ENCODE peak calls at places on chromosome 7, in seven cellular contexts. Y is foreskin fibroblast, U is GM13977, E is hepatocyte, I is cardiac fibroblast, D is prostate gland, G is AG09309. C is an unnamed sample.
A peak's percentile ranks its signal among the peaks of the same experiment; 100 is the strongest.

GRCh38 chr7:90625562-90625961 is 29.4 kb downstream of the CDK14 start:
- DNase-seq in E (peak; percentile 78), G (no peak), Y (peak; percentile 10), I (peak; percentile 71), U (no peak), D (no peak), C (no peak)

GRCh38 chr7:28125381-28126046 is 55.1 kb downstream of the JAZF1 start:
- DNase-seq in U (no peak), E (no peak), I (peak; percentile 40), Y (no peak), D (no peak), G (no peak), C (no peak)

GRCh38 chr7:109772161-109772560 is 1202.5 kb downstream of the DNAJB9 start:
- DNase-seq in Y (no peak), D (no peak), U (no peak), I (no peak), E (no peak), G (no peak), C (no peak)

GRCh38 chr7:75054744-75055527 is 18.7 kb downstream of the RCC1L start:
- DNase-seq in I (peak; percentile 83), G (peak; percentile 65), Y (peak; percentile 87), E (no peak), U (no peak), D (no peak), C (no peak)

GRCh38 chr7:81926154-81926553 is 156.3 kb upstream of the HGF start:
- DNase-seq in E (no peak), I (peak; percentile 39), U (no peak), G (no peak), D (no peak), Y (peak; percentile 26), C (no peak)

GRCh38 chr7:138919256-138919655 is 61.9 kb downstream of the KIAA1549 start:
- DNase-seq in E (no peak), I (no peak), G (no peak), Y (peak; percentile 33), U (no peak), D (no peak), C (no peak)

GRCh38 chr7:7761340-7761973 is 43.0 kb upstream of the RPA3 start:
- DNase-seq in U (peak; percentile 23), D (no peak), Y (peak; percentile 20), G (no peak), I (peak; percentile 86), E (peak; percentile 49), C (peak; percentile 24)

GRCh38 chr7:135653285-135654080 is 8.8 kb upstream of the STMP1 start:
- DNase-seq in E (no peak), D (no peak), I (no peak), Y (no peak), U (no peak), G (no peak), C (no peak)

GRCh38 chr7:149714910-149715471 is 58.4 kb downstream of the ZNF467 start:
- DNase-seq in G (no peak), I (no peak), Y (no peak), E (no peak), D (peak; percentile 26), U (no peak), C (no peak)

GRCh38 chr7:103613655-103614642 is 167.9 kb upstream of the SLC26A5 start:
- DNase-seq in E (peak; percentile 8), G (no peak), D (no peak), Y (no peak), I (peak; percentile 50), U (no peak), C (no peak)

GRCh38 chr7:30845426-30846135 is 66.1 kb upstream of the AQP1 start:
- DNase-seq in E (peak; percentile 46), U (no peak), Y (no peak), G (no peak), D (no peak), I (peak; percentile 30), C (no peak)

GRCh38 chr7:15461576-15461975 is 100.2 kb downstream of the AGMO start:
- DNase-seq in Y (peak; percentile 85), U (no peak), I (peak; percentile 96), D (no peak), G (peak; percentile 68), E (peak; percentile 4), C (no peak)

GRCh38 chr7:74405191-74405898 is 48.4 kb upstream of the GTF2IRD1 start:
- DNase-seq in D (no peak), I (no peak), E (no peak), U (no peak), G (no peak), Y (no peak), C (no peak)

GRCh38 chr7:111763221-111763791 is 201.0 kb upstream of the IMMP2L start:
- DNase-seq in G (peak; percentile 29), E (peak; percentile 75), U (peak; percentile 12), Y (peak; percentile 32), I (peak; percentile 79), D (no peak), C (no peak)

GRCh38 chr7:139821349-139822115 is 7.5 kb upstream of the TBXAS1 start:
- DNase-seq in Y (no peak), I (no peak), U (no peak), D (no peak), G (no peak), E (no peak), C (no peak)

GRCh38 chr7:99625321-99625720 is 8.6 kb downstream of the ZSCAN25 start:
- DNase-seq in D (no peak), I (no peak), U (no peak), E (no peak), G (no peak), Y (no peak), C (no peak)

GRCh38 chr7:67590649-67591048 is 594.0 kb downstream of the TYW1 start:
- DNase-seq in Y (no peak), E (no peak), G (no peak), I (no peak), U (no peak), D (no peak), C (no peak)

GRCh38 chr7:28130277-28130676 is 50.3 kb downstream of the JAZF1 start:
- DNase-seq in D (no peak), U (no peak), E (peak; percentile 53), G (peak; percentile 80), I (peak; percentile 57), Y (peak; percentile 82), C (no peak)

GRCh38 chr7:4241791-4242190 is 440.3 kb upstream of the FOXK1 start:
- DNase-seq in G (no peak), I (no peak), U (no peak), D (no peak), E (no peak), Y (no peak), C (no peak)
- TF ChIP-seq CTCF in G (no peak), I (no peak), U (no peak), D (no peak), E (no peak), Y (no peak), C (no peak)

GRCh38 chr7:117828831-117829230 is 44.4 kb downstream of the CTTNBP2 start:
- DNase-seq in U (no peak), Y (no peak), D (no peak), G (no peak), I (no peak), E (no peak), C (no peak)

GRCh38 chr7:117830422-117830954 is 42.8 kb downstream of the CTTNBP2 start:
- DNase-seq in E (no peak), Y (no peak), G (no peak), U (no peak), I (no peak), D (peak; percentile 37), C (no peak)

GRCh38 chr7:117827861-117828260 is 45.4 kb downstream of the CTTNBP2 start:
- DNase-seq in D (peak; percentile 7), E (no peak), Y (peak; percentile 35), U (no peak), I (peak; percentile 2), G (no peak), C (no peak)

GRCh38 chr7:117825132-117825531 is 48.1 kb downstream of the CTTNBP2 start:
- DNase-seq in E (no peak), I (peak; percentile 24), Y (peak; percentile 35), G (no peak), D (no peak), U (no peak), C (no peak)

GRCh38 chr7:117829450-117829849 is 43.8 kb downstream of the CTTNBP2 start:
- DNase-seq in G (no peak), Y (no peak), E (no peak), I (no peak), U (no peak), D (no peak), C (no peak)
- TF ChIP-seq CTCF in G (no peak), Y (no peak), E (no peak), I (no peak), U (no peak), D (no peak), C (no peak)

GRCh38 chr7:95906871-95907270 is 134.5 kb downstream of the DYNC1I1 start:
- DNase-seq in D (no peak), G (no peak), Y (no peak), I (no peak), U (no peak), E (no peak), C (no peak)

GRCh38 chr7:95907337-95907736 is 135.0 kb downstream of the DYNC1I1 start:
- DNase-seq in E (no peak), Y (no peak), G (no peak), U (no peak), D (no peak), I (no peak), C (no peak)

GRCh38 chr7:95910341-95910740 is 138.0 kb downstream of the DYNC1I1 start:
- DNase-seq in Y (no peak), E (no peak), G (no peak), D (no peak), U (no peak), I (no peak), C (no peak)

GRCh38 chr7:95905165-95905564 is 132.8 kb downstream of the DYNC1I1 start:
- DNase-seq in D (no peak), I (peak; percentile 9), U (no peak), G (no peak), Y (no peak), E (peak; percentile 28), C (no peak)

DNA sequence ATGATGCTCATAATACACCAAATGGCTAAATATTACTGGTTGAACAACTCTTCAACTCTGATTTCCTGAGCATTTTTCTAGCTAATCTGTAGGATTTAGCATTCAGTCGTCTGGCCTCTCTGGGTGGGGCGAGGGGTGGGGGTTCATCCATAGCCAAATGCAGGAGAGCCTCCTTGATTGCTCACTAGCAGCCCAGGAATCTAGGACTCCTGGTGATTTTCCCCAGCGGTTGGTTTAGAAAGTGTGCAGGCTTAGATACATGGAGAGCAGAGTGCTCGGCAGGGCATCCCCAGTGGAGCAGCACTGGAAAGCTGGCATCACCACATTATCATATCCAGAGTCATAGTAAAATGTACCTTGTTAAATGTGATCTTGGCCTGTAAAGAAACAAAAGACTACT is 136.1 kb downstream of the DYNC1I1 start:
- DNase-seq in E (no peak), I (no peak), U (no peak), Y (no peak), D (no peak), G (no peak), C (no peak)
- TF ChIP-seq CTCF in E (no peak), I (no peak), U (no peak), Y (no peak), D (no peak), G (no peak), C (no peak)

GRCh38 chr7:32318300-32319018 is 171.7 kb downstream of the LSM5 start:
- DNase-seq in Y (no peak), I (no peak), E (no peak), U (no peak), D (no peak), G (no peak), C (no peak)
- TF ChIP-seq CTCF in Y (no peak), I (no peak), E (no peak), U (no peak), D (no peak), G (no peak), C (no peak)

C was measured in GM20000.